ENCODE peak calls at places on chromosomes 2 and 18, in seven cellular contexts. W is neuronal stem cell, Y is mesenchymal stem cell, V is H9, N is mesendoderm, K is H1, I is trophoblast cell. J is an unnamed sample.

GRCh38 chr2:132416080-132416911 is at the start of gene GPR39:
- DNase-seq in W (peak; percentile 48), Y (peak; percentile 98), V (peak; percentile 88), N (peak; percentile 96), K (peak; percentile 72), I (peak; percentile 91), J (peak; percentile 96)

GRCh38 chr18:24322594-24323136 is 75.0 kb downstream of the OSBPL1A start:
- DNase-seq in W (no peak), Y (no peak), V (no peak), N (no peak), K (no peak), I (no peak), J (peak; percentile 58)

GRCh38 chr18:21243041-21243431 is 1.0 kb downstream of the GREB1L start:
- DNase-seq in W (no peak), Y (peak; percentile 32), V (peak; percentile 28), N (peak; percentile 26), K (no peak), I (no peak), J (no peak)

GRCh38 chr2:238422285-238422684 is 4.4 kb upstream of the ASB1 start:
- DNase-seq in W (no peak), Y (no peak), V (no peak), N (no peak), K (no peak), I (no peak), J (no peak)

GRCh38 chr2:212249451-212249850 is 289.2 kb downstream of the ERBB4 start:
- DNase-seq in W (no peak), Y (peak; percentile 47), V (no peak), N (peak; percentile 18), K (no peak), I (no peak), J (peak; percentile 39)

GRCh38 chr2:68971591-68972231 is 2.7 kb upstream of the GKN1 start:
- DNase-seq in W (no peak), Y (peak; percentile 86), V (no peak), N (peak; percentile 58), K (no peak), I (peak; percentile 54), J (peak; percentile 95)

GRCh38 chr2:54183281-54183680 is 67.9 kb downstream of the ACYP2 start:
- DNase-seq in W (no peak), Y (no peak), V (no peak), N (no peak), K (no peak), I (no peak), J (no peak)

GRCh38 chr2:33134086-33134763 is 187.5 kb downstream of the LTBP1 start:
- DNase-seq in W (peak; percentile 18), Y (peak; percentile 96), V (no peak), N (no peak), K (no peak), I (peak; percentile 82), J (peak; percentile 99)

GRCh38 chr2:236252521-236252920 is 11.7 kb downstream of the ASB18 start:
- DNase-seq in W (no peak), Y (no peak), V (no peak), N (no peak), K (no peak), I (no peak), J (no peak)

GRCh38 chr2:190415794-190416729 is 7.9 kb downstream of the MFSD6 start:
- DNase-seq in W (no peak), Y (no peak), V (no peak), N (no peak), K (no peak), I (no peak), J (no peak)

GRCh38 chr2:232900811-232901701 is 31.0 kb downstream of the SNORC start:
- DNase-seq in W (no peak), Y (no peak), V (peak; percentile 67), N (peak; percentile 11), K (no peak), I (no peak), J (no peak)

GRCh38 chr2:215619022-215619958 is 183.4 kb upstream of the FN1 start:
- DNase-seq in W (peak; percentile 41), Y (peak; percentile 62), V (no peak), N (peak; percentile 98), K (no peak), I (peak; percentile 82), J (peak; percentile 67)

GRCh38 chr2:17815466-17816184 is 635 bp upstream of the MSGN1 start:
- DNase-seq in W (no peak), Y (no peak), V (peak; percentile 36), N (peak; percentile 32), K (no peak), I (no peak), J (no peak)

GRCh38 chr2:188527110-188527509 is 235.4 kb downstream of the GULP1 start:
- DNase-seq in W (no peak), Y (peak; percentile 40), V (no peak), N (peak; percentile 75), K (no peak), I (no peak), J (peak; percentile 19)

GRCh38 chr18:48728204-48728833 is 189.5 kb downstream of the CTIF start:
- DNase-seq in W (no peak), Y (peak; percentile 97), V (no peak), N (no peak), K (no peak), I (no peak), J (peak; percentile 99)

GRCh38 chr2:56455642-56456041 is 271.9 kb downstream of the CCDC85A start:
- DNase-seq in W (no peak), Y (no peak), V (no peak), N (no peak), K (no peak), I (no peak), J (no peak)

GRCh38 chr2:120596990-120597594 is 138.6 kb upstream of the GLI2 start:
- DNase-seq in W (no peak), Y (no peak), V (no peak), N (no peak), K (no peak), I (no peak), J (peak; percentile 56)

GRCh38 chr18:61589724-61590065 is 256.5 kb downstream of the CDH20 start:
- DNase-seq in W (no peak), Y (peak; percentile 82), V (no peak), N (no peak), K (no peak), I (no peak), J (peak; percentile 86)

GRCh38 chr18:2114765-2115164 is 456.5 kb downstream of the METTL4 start:
- DNase-seq in W (no peak), Y (no peak), V (no peak), N (no peak), K (no peak), I (no peak), J (no peak)

GRCh38 chr18:77203071-77203470 is 46.6 kb upstream of the GALR1 start:
- DNase-seq in W (no peak), Y (no peak), V (no peak), N (peak; percentile 18), K (no peak), I (no peak), J (peak; percentile 22)

GRCh38 chr2:193836424-193836823 is 1641.7 kb upstream of the TMEFF2 start:
- DNase-seq in W (no peak), Y (no peak), V (no peak), N (no peak), K (no peak), I (no peak), J (no peak)

GRCh38 chr2:65153515-65153914 is 23.6 kb upstream of the RAB1A start:
- DNase-seq in W (no peak), Y (no peak), V (no peak), N (no peak), K (no peak), I (no peak), J (peak; percentile 24)
- H3K23ac ChIP-seq in W (no peak overlapping the region), Y (no peak overlapping the region), V (no peak overlapping the region), N (no peak overlapping the region), K (no peak overlapping the region), I (no peak overlapping the region), J (no peak overlapping the region)

DNA sequence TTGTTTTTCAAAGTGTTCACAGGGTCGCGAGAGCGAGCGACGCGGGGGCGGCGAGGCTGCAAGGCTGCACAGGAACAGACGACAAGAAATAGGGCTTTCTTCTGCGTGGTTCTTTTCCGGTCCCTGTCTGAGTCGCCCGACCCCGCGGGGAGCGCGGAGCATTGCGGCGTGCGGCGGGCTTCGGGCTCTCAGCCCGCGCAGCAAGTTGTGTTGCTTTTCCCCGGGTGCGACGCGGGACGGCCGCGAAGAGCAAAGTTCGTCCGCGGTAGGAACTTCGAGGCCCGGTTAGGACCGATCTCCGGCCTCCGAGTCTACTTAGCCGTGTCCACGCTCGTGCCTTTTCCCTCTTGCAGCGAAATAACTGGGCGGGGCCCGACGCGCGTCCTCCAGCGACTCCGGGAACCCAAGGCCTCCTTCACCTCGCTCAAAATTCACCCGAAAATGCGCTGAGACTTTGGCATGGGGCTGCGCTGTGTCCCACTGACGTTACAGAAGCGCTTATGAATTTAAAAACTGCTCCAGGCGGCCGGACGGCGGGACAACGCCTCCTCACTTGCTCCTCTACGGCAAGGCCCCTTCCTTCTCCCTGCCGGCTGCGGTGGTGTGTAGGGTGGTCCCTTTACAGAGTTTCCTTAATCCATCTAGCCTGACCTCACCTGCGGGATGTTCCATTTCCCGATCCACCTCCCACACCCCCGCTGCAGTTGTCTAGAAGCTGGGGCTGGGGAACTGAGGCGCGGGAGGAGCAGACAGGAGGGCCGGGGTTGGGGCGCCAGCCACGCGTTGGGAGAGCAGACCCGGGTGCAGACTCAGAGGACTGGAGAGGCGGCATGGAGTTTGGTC is 1.5 kb upstream of the BCL2L11 start:
- DNase-seq in W (peak; percentile 23), Y (peak; percentile 21), V (peak; percentile 48), N (peak; percentile 28), K (no peak), I (no peak), J (no peak)
- H3K23ac ChIP-seq in W (peak overlapping the region; percentile 65), Y (peak overlapping the region; percentile 79), V (no peak overlapping the region), N (no peak overlapping the region), K (no peak overlapping the region), I (no peak overlapping the region), J (no peak overlapping the region)

GRCh38 chr2:149093579-149093978 is 55.1 kb downstream of the LYPD6B start:
- DNase-seq in W (no peak), Y (no peak), V (no peak), N (no peak), K (no peak), I (no peak), J (no peak)
- H3K23ac ChIP-seq in W (no peak overlapping the region), Y (no peak overlapping the region), V (no peak overlapping the region), N (no peak overlapping the region), K (no peak overlapping the region), I (no peak overlapping the region), J (no peak overlapping the region)

GRCh38 chr2:157952548-157952947 is 76.4 kb upstream of the ACVR1 start:
- DNase-seq in W (no peak), Y (no peak), V (no peak), N (no peak), K (no peak), I (no peak), J (no peak)

GRCh38 chr2:157948856-157949255 is 72.7 kb upstream of the ACVR1 start:
- DNase-seq in W (no peak), Y (no peak), V (no peak), N (no peak), K (no peak), I (no peak), J (no peak)

DNA sequence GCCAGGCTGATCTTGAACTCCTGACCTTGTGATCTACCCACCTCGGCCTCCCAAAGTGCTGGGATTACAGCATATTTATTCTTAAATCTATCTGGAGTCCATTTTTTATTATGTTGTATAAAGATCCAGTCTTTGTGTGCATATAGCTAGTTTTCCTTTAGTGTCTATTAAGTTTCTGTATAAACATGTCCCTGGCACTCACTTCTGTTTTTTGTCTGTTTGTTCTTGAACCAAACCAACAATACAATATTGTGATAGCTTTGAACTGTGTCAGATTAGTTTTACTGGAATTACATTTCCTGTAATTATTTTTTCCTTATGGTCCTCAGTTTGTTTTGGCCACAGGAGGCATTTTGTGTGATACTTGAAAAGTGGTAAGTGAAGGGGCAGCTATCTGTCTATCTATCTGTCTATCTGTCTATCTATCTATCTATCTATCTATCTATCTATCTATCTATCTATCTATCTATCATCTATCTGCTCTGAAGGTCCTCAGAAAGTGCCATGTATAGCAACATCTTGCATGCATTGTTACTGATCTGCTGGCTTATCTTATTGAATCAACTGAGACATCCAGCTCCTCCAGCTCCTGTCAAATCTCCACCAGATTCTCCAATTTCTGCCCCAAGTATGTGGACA is 70.9 kb upstream of the ACVR1 start:
- DNase-seq in W (no peak), Y (no peak), V (no peak), N (no peak), K (no peak), I (no peak), J (no peak)
- H3K23ac ChIP-seq in W (no peak overlapping the region), Y (no peak overlapping the region), V (no peak overlapping the region), N (no peak overlapping the region), K (no peak overlapping the region), I (no peak overlapping the region), J (no peak overlapping the region)